ENCODE peak calls at places on chromosomes 5 and 9, in seven cellular contexts. D, R, A, K, H, N and S are unnamed samples.

GRCh38 chr9:124280176-124280691 is 22.5 kb downstream of the NEK6 start:
- DNase-seq in D (no peak), R (no peak), A (no peak), K (peak), H (no peak), N (no peak), S (no peak)

GRCh38 chr5:132456553-132457361 is 33.8 kb downstream of the IRF1 start:
- DNase-seq in D (peak), R (peak), A (no peak), K (no peak), H (no peak), N (no peak), S (no peak)

GRCh38 chr9:34102796-34103195 is 23.7 kb downstream of the DCAF12 start:
- DNase-seq in D (no peak), R (no peak), A (no peak), K (no peak), H (no peak), N (no peak), S (no peak)

GRCh38 chr5:92081958-92082712 is 699.0 kb upstream of the ARRDC3 start:
- DNase-seq in D (no peak), R (no peak), A (no peak), K (no peak), H (no peak), N (no peak), S (no peak)

GRCh38 chr5:54083851-54084250 is 226.5 kb downstream of the ARL15 start:
- DNase-seq in D (no peak), R (no peak), A (no peak), K (no peak), H (no peak), N (no peak), S (no peak)

GRCh38 chr5:150058480-150059126 is 27.8 kb downstream of the CSF1R start:
- DNase-seq in D (no peak), R (no peak), A (no peak), K (peak), H (no peak), N (no peak), S (no peak)

GRCh38 chr5:1642621-1643061 is 118.9 kb upstream of the LPCAT1 start:
- DNase-seq in D (no peak), R (no peak), A (no peak), K (no peak), H (no peak), N (no peak), S (no peak)

GRCh38 chr9:137762414-137763061 is 115.0 kb upstream of the CACNA1B start:
- DNase-seq in D (no peak), R (no peak), A (no peak), K (no peak), H (no peak), N (no peak), S (no peak)

GRCh38 chr5:163564321-163564924 is 59.0 kb downstream of the MAT2B start:
- DNase-seq in D (peak), R (peak), A (peak), K (peak), H (peak), N (peak), S (peak)

GRCh38 chr9:84301851-84302250 is 38.7 kb downstream of the SLC28A3 start:
- DNase-seq in D (no peak), R (no peak), A (no peak), K (no peak), H (no peak), N (no peak), S (no peak)

GRCh38 chr5:110054240-110054639 is 364.5 kb downstream of the MAN2A1 start:
- DNase-seq in D (peak), R (peak), A (no peak), K (peak), H (peak), N (no peak), S (peak)

GRCh38 chr9:111992523-111992922 is 95.9 kb downstream of the UGCG start:
- DNase-seq in D (no peak), R (no peak), A (no peak), K (no peak), H (peak), N (no peak), S (no peak)

GRCh38 chr5:180595381-180596114 is 4.2 kb upstream of the SCGB3A1 start:
- DNase-seq in D (no peak), R (no peak), A (no peak), K (no peak), H (no peak), N (no peak), S (no peak)

GRCh38 chr5:108560581-108560980 is 178.7 kb upstream of the FBXL17 start:
- DNase-seq in D (no peak), R (no peak), A (no peak), K (no peak), H (no peak), N (no peak), S (peak)

GRCh38 chr5:172602712-172603289 is 38.3 kb upstream of the NEURL1B start:
- DNase-seq in D (no peak), R (no peak), A (no peak), K (no peak), H (no peak), N (no peak), S (no peak)

GRCh38 chr9:7968642-7969041 is 169.1 kb upstream of the DMAC1 start:
- DNase-seq in D (no peak), R (no peak), A (no peak), K (no peak), H (no peak), N (no peak), S (no peak)

GRCh38 chr9:111825468-111826145 is 30.9 kb upstream of the SHOC1 start:
- DNase-seq in D (no peak), R (no peak), A (no peak), K (no peak), H (no peak), N (no peak), S (no peak)

GRCh38 chr9:104860280-104860679 is 67.7 kb downstream of the ABCA1 start:
- DNase-seq in D (no peak), R (no peak), A (no peak), K (peak), H (no peak), N (no peak), S (no peak)

GRCh38 chr9:136881691-136882108 is 4.6 kb upstream of the TRAF2 start:
- DNase-seq in D (peak), R (no peak), A (no peak), K (no peak), H (no peak), N (no peak), S (no peak)

GRCh38 chr5:173455599-173455957 is 127.4 kb upstream of the STC2 start:
- DNase-seq in D (no peak), R (no peak), A (no peak), K (no peak), H (no peak), N (no peak), S (no peak)